ENCODE peak calls at places on chromosomes 7 and 10, in five cellular contexts. E is HTR-8/SVneo, X is choroid plexus epithelial cell, T is ascending aorta, C is GM10248. M is an unnamed sample.

GRCh38 chr7:41999736-42000283 is 237.2 kb downstream of the GLI3 start:
- DNase-seq in T (no peak), C (no peak), E (no peak), X (peak), M (no peak)

GRCh38 chr10:43931308-43931930 is 282.7 kb upstream of the ZNF32 start:
- DNase-seq in C (no peak), E (peak), X (peak), T (no peak), M (no peak)

GRCh38 chr7:139976838-139977656 is 85.7 kb downstream of the PARP12 start:
- DNase-seq in T (peak), C (no peak), X (no peak), E (no peak), M (no peak)

GRCh38 chr10:69446229-69446628 is 5.0 kb upstream of the TSPAN15 start:
- DNase-seq in E (no peak), X (peak), T (no peak), C (no peak), M (no peak)

GRCh38 chr10:114544045-114544659 is 113.9 kb downstream of the ABLIM1 start:
- DNase-seq in E (no peak), C (peak), T (peak), X (no peak), M (peak)

GRCh38 chr7:6442114-6442513 is 5.6 kb downstream of the DAGLB start:
- DNase-seq in T (no peak), X (peak), C (no peak), E (no peak), M (no peak)

GRCh38 chr7:16753932-16754571 is 497 bp downstream of the TSPAN13 start:
- DNase-seq in C (peak), T (no peak), E (peak), X (no peak), M (no peak)

GRCh38 chr10:58180633-58181032 is 87.1 kb downstream of the IPMK start:
- DNase-seq in X (peak), T (no peak), E (no peak), C (no peak), M (no peak)

GRCh38 chr10:75379234-75379724 is 22.3 kb downstream of the ZNF503 start:
- DNase-seq in X (no peak), E (peak), C (no peak), T (no peak), M (no peak)

GRCh38 chr10:62069452-62070191 is 168.1 kb downstream of the ARID5B start:
- DNase-seq in T (no peak), E (no peak), X (no peak), C (no peak), M (no peak)

GRCh38 chr10:81179805-81180452 is 642.2 kb downstream of the SH2D4B start:
- DNase-seq in X (peak), T (no peak), E (peak), C (peak), M (no peak)